ENCODE peak calls at places on chromosomes 2 and 18, in five cellular contexts. One of them, this sample, is unnamed.

GRCh38 chr2:172172513-172173217 is 70.0 kb upstream of the DLX2 start:
- DNase-seq in K562: peak
- DNase-seq in GM12878: no peak
- DNase-seq in HepG2: peak
- DNase-seq in HCT116: peak
- DNase-seq in this sample: peak

GRCh38 chr2:228875152-228875875 is 395.8 kb downstream of the PID1 start:
- DNase-seq in K562: no peak
- DNase-seq in GM12878: no peak
- DNase-seq in HepG2: no peak
- DNase-seq in HCT116: no peak
- DNase-seq in this sample: no peak

GRCh38 chr2:121240436-121240835 is 44.6 kb downstream of the TFCP2L1 start:
- DNase-seq in K562: no peak
- DNase-seq in GM12878: no peak
- DNase-seq in HepG2: no peak
- DNase-seq in HCT116: no peak
- DNase-seq in this sample: no peak

GRCh38 chr2:2656046-2656715 is 325.1 kb upstream of the MYT1L start:
- DNase-seq in K562: no peak
- DNase-seq in GM12878: no peak
- DNase-seq in HepG2: no peak
- DNase-seq in HCT116: no peak
- DNase-seq in this sample: no peak

GRCh38 chr2:231922945-231923344 is 3.3 kb downstream of the NPPC start:
- DNase-seq in K562: no peak
- DNase-seq in GM12878: no peak
- DNase-seq in HepG2: no peak
- DNase-seq in HCT116: no peak
- DNase-seq in this sample: no peak

GRCh38 chr18:35072616-35073015 is 31.4 kb downstream of the MAPRE2 start:
- DNase-seq in K562: no peak
- DNase-seq in GM12878: no peak
- DNase-seq in HepG2: no peak
- DNase-seq in HCT116: no peak
- DNase-seq in this sample: no peak

GRCh38 chr18:69064063-69064462 is 266.2 kb downstream of the CCDC102B start:
- DNase-seq in K562: no peak
- DNase-seq in GM12878: no peak
- DNase-seq in HepG2: no peak
- DNase-seq in HCT116: no peak
- DNase-seq in this sample: no peak

GRCh38 chr2:101980368-101980767 is 11.4 kb upstream of the IL1R2 start:
- DNase-seq in K562: no peak
- DNase-seq in GM12878: no peak
- DNase-seq in HepG2: no peak
- DNase-seq in HCT116: no peak
- DNase-seq in this sample: no peak

GRCh38 chr2:168300460-168300859 is 53.1 kb upstream of the STK39 start:
- DNase-seq in K562: no peak
- DNase-seq in GM12878: no peak
- DNase-seq in HepG2: no peak
- DNase-seq in HCT116: no peak
- DNase-seq in this sample: no peak

GRCh38 chr2:130154773-130155765 is 10.2 kb upstream of the CCDC74B start:
- DNase-seq in K562: no peak
- DNase-seq in GM12878: no peak
- DNase-seq in HepG2: no peak
- DNase-seq in HCT116: no peak
- DNase-seq in this sample: no peak

GRCh38 chr18:39825485-39825884 is 2129.5 kb upstream of the PIK3C3 start:
- DNase-seq in K562: no peak
- DNase-seq in GM12878: no peak
- DNase-seq in HepG2: no peak
- DNase-seq in HCT116: no peak
- DNase-seq in this sample: no peak

GRCh38 chr18:50142441-50143120 is 52.4 kb downstream of the MYO5B start:
- DNase-seq in K562: no peak
- DNase-seq in GM12878: no peak
- DNase-seq in HepG2: no peak
- DNase-seq in HCT116: no peak
- DNase-seq in this sample: no peak

GRCh38 chr2:11574176-11575046 is 40.6 kb downstream of the GREB1 start:
- DNase-seq in K562: no peak
- DNase-seq in GM12878: no peak
- DNase-seq in HepG2: no peak
- DNase-seq in HCT116: no peak
- DNase-seq in this sample: no peak

GRCh38 chr2:217216316-217216715 is 356.5 kb upstream of the TNP1 start:
- DNase-seq in K562: no peak
- DNase-seq in GM12878: no peak
- DNase-seq in HepG2: no peak
- DNase-seq in HCT116: no peak
- DNase-seq in this sample: no peak

GRCh38 chr2:193907561-193907960 is 1712.8 kb upstream of the TMEFF2 start:
- DNase-seq in K562: no peak
- DNase-seq in GM12878: no peak
- DNase-seq in HepG2: no peak
- DNase-seq in HCT116: no peak
- DNase-seq in this sample: no peak

GRCh38 chr2:198525196-198525595 is 720.8 kb downstream of the PLCL1 start:
- DNase-seq in K562: no peak
- DNase-seq in GM12878: no peak
- DNase-seq in HepG2: no peak
- DNase-seq in HCT116: no peak
- DNase-seq in this sample: no peak

GRCh38 chr2:24774373-24774772 is 18.8 kb downstream of the PTRHD1 start:
- DNase-seq in K562: no peak
- DNase-seq in GM12878: no peak
- DNase-seq in HepG2: no peak
- DNase-seq in HCT116: no peak
- DNase-seq in this sample: no peak

DNA sequence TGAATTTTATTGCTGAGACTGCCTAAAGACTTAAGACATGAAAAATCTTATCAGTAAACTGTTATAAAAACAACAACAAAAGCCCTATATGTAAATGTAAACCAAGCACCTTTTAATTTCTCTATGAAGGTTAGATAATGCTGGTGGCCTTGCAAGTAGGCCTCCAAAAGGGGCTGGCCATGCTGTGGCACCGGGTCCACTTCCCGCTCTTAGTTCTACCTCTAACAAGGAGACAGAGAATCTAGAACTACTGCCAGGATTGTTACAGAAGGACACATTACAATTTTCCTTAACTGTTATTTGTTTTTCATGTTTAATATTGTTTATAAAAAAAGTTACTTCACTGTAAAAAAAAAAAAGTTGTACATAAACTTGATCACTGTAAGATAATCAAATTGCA is 49.0 kb downstream of the UGP2 start:
- DNase-seq in K562: no peak
- DNase-seq in GM12878: no peak
- DNase-seq in HepG2: no peak
- DNase-seq in HCT116: no peak
- DNase-seq in this sample: no peak
- TF ChIP-seq ZNF274 in K562: no peak
- TF ChIP-seq ZNF274 in GM12878: no peak
- TF ChIP-seq ZNF274 in HepG2: no peak
- TF ChIP-seq ZNF274 in HCT116: no peak
- TF ChIP-seq ZNF274 in this sample: no peak

GRCh38 chr2:135948642-135949355 is 36.6 kb downstream of the DARS1 start:
- DNase-seq in K562: peak
- DNase-seq in GM12878: no peak
- DNase-seq in HepG2: no peak
- DNase-seq in HCT116: peak
- DNase-seq in this sample: no peak
- H3K9ac ChIP-seq in K562: no peak
- H3K9ac ChIP-seq in GM12878: no peak
- H3K9ac ChIP-seq in HepG2: no peak
- H3K9ac ChIP-seq in HCT116: peak
- H3K9ac ChIP-seq in this sample: no peak

GRCh38 chr18:13456736-13457271 is 238.2 kb downstream of the LDLRAD4 start:
- DNase-seq in K562: no peak
- DNase-seq in GM12878: no peak
- DNase-seq in HepG2: no peak
- DNase-seq in HCT116: no peak
- DNase-seq in this sample: no peak

GRCh38 chr18:13454363-13455150 is 236.0 kb downstream of the LDLRAD4 start:
- DNase-seq in K562: no peak
- DNase-seq in GM12878: no peak
- DNase-seq in HepG2: no peak
- DNase-seq in HCT116: no peak
- DNase-seq in this sample: no peak

GRCh38 chr18:13455960-13456471 is 237.5 kb downstream of the LDLRAD4 start:
- DNase-seq in K562: no peak
- DNase-seq in GM12878: peak
- DNase-seq in HepG2: no peak
- DNase-seq in HCT116: no peak
- DNase-seq in this sample: no peak

GRCh38 chr18:13453714-13454113 is 235.2 kb downstream of the LDLRAD4 start:
- DNase-seq in K562: no peak
- DNase-seq in GM12878: no peak
- DNase-seq in HepG2: no peak
- DNase-seq in HCT116: no peak
- DNase-seq in this sample: no peak

GRCh38 chr18:13455470-13455869 is 236.9 kb downstream of the LDLRAD4 start:
- DNase-seq in K562: no peak
- DNase-seq in GM12878: no peak
- DNase-seq in HepG2: no peak
- DNase-seq in HCT116: no peak
- DNase-seq in this sample: no peak
- TF ChIP-seq ZNF274 in K562: no peak
- TF ChIP-seq ZNF274 in GM12878: no peak
- TF ChIP-seq ZNF274 in HepG2: no peak
- TF ChIP-seq ZNF274 in HCT116: no peak
- TF ChIP-seq ZNF274 in this sample: no peak

GRCh38 chr18:70462078-70462439 is 173.2 kb downstream of the SOCS6 start:
- DNase-seq in K562: peak
- DNase-seq in GM12878: no peak
- DNase-seq in HepG2: no peak
- DNase-seq in HCT116: no peak
- DNase-seq in this sample: no peak
- H3K9ac ChIP-seq in K562: no peak
- H3K9ac ChIP-seq in GM12878: no peak
- H3K9ac ChIP-seq in HepG2: peak
- H3K9ac ChIP-seq in HCT116: no peak
- H3K9ac ChIP-seq in this sample: no peak

GRCh38 chr2:96638144-96639121 is at the start of gene KANSL3:
- DNase-seq in K562: peak
- DNase-seq in GM12878: peak
- DNase-seq in HepG2: peak
- DNase-seq in HCT116: peak
- DNase-seq in this sample: peak

GRCh38 chr2:96647681-96648080 is 5.1 kb downstream of the FER1L5 start:
- DNase-seq in K562: no peak
- DNase-seq in GM12878: no peak
- DNase-seq in HepG2: no peak
- DNase-seq in HCT116: no peak
- DNase-seq in this sample: no peak

GRCh38 chr2:96637385-96638143 is 548 bp downstream of the KANSL3 start:
- DNase-seq in K562: peak
- DNase-seq in GM12878: peak
- DNase-seq in HepG2: peak
- DNase-seq in HCT116: peak
- DNase-seq in this sample: peak

GRCh38 chr2:96648306-96648705 is 5.7 kb downstream of the FER1L5 start:
- DNase-seq in K562: no peak
- DNase-seq in GM12878: no peak
- DNase-seq in HepG2: no peak
- DNase-seq in HCT116: no peak
- DNase-seq in this sample: no peak

DNA sequence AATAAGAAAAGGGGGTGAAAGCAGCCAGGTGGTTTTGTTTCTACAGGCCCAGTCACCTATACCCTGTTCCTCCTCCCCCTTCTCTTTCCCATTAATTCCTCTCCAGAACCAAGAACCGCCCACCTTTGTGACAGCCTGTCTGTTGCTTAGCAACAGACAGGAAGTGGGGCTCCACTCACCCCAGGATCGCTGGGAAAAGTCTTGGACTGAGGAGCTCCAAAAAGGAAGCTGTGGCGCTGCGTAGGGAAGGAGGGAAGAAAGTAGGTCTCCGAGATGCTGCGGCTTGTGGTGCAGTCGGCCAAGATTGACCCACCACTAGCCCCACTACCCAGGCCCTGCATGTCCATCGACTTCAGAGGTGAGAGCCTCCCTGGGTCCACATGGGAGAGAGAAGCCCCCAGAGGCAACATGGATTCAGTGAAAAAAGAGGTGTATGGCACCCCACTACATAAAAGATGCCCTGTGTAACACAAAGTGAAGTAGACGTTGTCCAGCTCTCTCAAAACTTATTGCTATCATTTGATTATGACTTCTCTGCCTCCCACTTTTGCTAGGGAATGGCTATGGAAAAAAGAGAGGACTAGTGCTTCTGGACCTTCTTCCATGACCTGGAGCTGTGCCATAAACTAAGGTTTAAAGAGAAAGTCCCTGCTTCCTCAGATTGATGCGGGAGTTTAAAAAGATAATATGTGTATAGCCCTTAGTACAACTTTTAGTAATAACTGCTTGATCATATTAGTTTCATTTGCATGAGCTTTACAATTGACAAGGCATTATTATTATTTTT is at the start of gene FER1L5:
- DNase-seq in K562: peak
- DNase-seq in GM12878: no peak
- DNase-seq in HepG2: no peak
- DNase-seq in HCT116: peak
- DNase-seq in this sample: peak
- TF ChIP-seq ZNF274 in K562: no peak
- TF ChIP-seq ZNF274 in GM12878: no peak
- TF ChIP-seq ZNF274 in HepG2: no peak
- TF ChIP-seq ZNF274 in HCT116: no peak
- TF ChIP-seq ZNF274 in this sample: no peak

GRCh38 chr18:75489493-75490190 is 62.1 kb upstream of the SMIM21 start:
- DNase-seq in K562: no peak
- DNase-seq in GM12878: no peak
- DNase-seq in HepG2: peak
- DNase-seq in HCT116: peak
- DNase-seq in this sample: no peak
- H3K9ac ChIP-seq in K562: no peak
- H3K9ac ChIP-seq in GM12878: no peak
- H3K9ac ChIP-seq in HepG2: no peak
- H3K9ac ChIP-seq in HCT116: peak
- H3K9ac ChIP-seq in this sample: no peak

This sample was measured in NT2/D1.